ENCODE peak calls at places on chromosomes 6 and 20, in nine cellular contexts. C, O, N, K, P, G, U, B and A are unnamed samples.

GRCh38 chr6:2819115-2819514 is 22.5 kb downstream of the SERPINB1 start:
- DNase-seq in B (no peak), G (no peak), K (no peak), O (no peak), U (no peak), P (no peak), C (no peak), N (no peak), A (no peak)

GRCh38 chr6:41723936-41724637 is 11.3 kb downstream of the TFEB start:
- DNase-seq in G (no peak), B (no peak), O (no peak), N (no peak), P (no peak), C (no peak), K (no peak), U (no peak), A (no peak)

GRCh38 chr6:68967549-68968300 is 332.6 kb downstream of the ADGRB3 start:
- DNase-seq in C (peak), B (peak), P (peak), U (peak), O (peak), G (peak), K (peak), N (peak), A (peak)

GRCh38 chr6:138161118-138161433 is 663 bp upstream of the ARFGEF3 start:
- DNase-seq in K (no peak), G (no peak), N (no peak), C (no peak), B (no peak), U (no peak), P (no peak), O (no peak), A (no peak)

GRCh38 chr6:78910611-78911134 is 43.3 kb downstream of the IRAK1BP1 start:
- DNase-seq in B (peak), N (peak), P (peak), K (peak), G (no peak), C (no peak), O (no peak), U (no peak), A (peak)

GRCh38 chr6:19803331-19804330 is 33.5 kb upstream of the ID4 start:
- DNase-seq in B (no peak), P (peak), O (no peak), K (peak), N (no peak), G (no peak), U (no peak), C (no peak), A (no peak)

GRCh38 chr20:2873747-2874041 is 413 bp downstream of the PTPRA start:
- DNase-seq in G (no peak), B (peak), C (peak), K (no peak), O (no peak), P (peak), U (peak), N (peak), A (peak)

GRCh38 chr6:121759370-121759769 is 323.9 kb downstream of the GJA1 start:
- DNase-seq in U (no peak), K (no peak), B (no peak), O (no peak), N (no peak), C (no peak), G (no peak), P (no peak), A (no peak)

GRCh38 chr6:125477141-125477540 is 175.4 kb upstream of the HDDC2 start:
- DNase-seq in G (no peak), C (no peak), U (no peak), B (no peak), N (no peak), K (no peak), P (no peak), O (no peak), A (no peak)

GRCh38 chr6:167580512-167580911 is 246.2 kb upstream of the AFDN start:
- DNase-seq in P (no peak), N (no peak), B (no peak), K (no peak), G (no peak), U (no peak), O (no peak), C (no peak), A (no peak)

GRCh38 chr6:101294676-101295075 is 98.8 kb upstream of the GRIK2 start:
- DNase-seq in N (no peak), K (peak), O (no peak), G (no peak), B (no peak), U (no peak), P (peak), C (no peak), A (no peak)

GRCh38 chr6:51432481-51432880 is 613.8 kb downstream of the TFAP2B start:
- DNase-seq in B (no peak), K (no peak), P (no peak), N (no peak), U (no peak), C (no peak), O (no peak), G (no peak), A (no peak)

GRCh38 chr6:144286503-144287393 is 1.6 kb downstream of the UTRN start:
- DNase-seq in G (no peak), N (peak), U (peak), B (peak), C (peak), P (peak), O (peak), K (peak), A (peak)

GRCh38 chr20:62031462-62032092 is 34.1 kb downstream of the TAF4 start:
- DNase-seq in C (no peak), U (no peak), B (no peak), N (no peak), O (no peak), K (no peak), G (no peak), P (no peak), A (no peak)

GRCh38 chr6:170116643-170117042 is 174.2 kb downstream of the DLL1 start:
- DNase-seq in O (no peak), B (no peak), N (no peak), C (no peak), P (no peak), K (no peak), U (no peak), G (no peak), A (no peak)

GRCh38 chr6:113995632-113996031 is 24.7 kb upstream of the HDAC2 start:
- DNase-seq in U (peak), N (peak), B (no peak), P (peak), C (peak), K (peak), G (peak), O (no peak), A (no peak)

GRCh38 chr20:4406627-4407026 is 315.1 kb upstream of the PRND start:
- DNase-seq in P (peak), O (no peak), C (no peak), B (no peak), K (peak), G (no peak), N (no peak), U (no peak), A (no peak)

GRCh38 chr6:142045380-142046270 is 87.1 kb upstream of the GJE1 start:
- DNase-seq in U (no peak), K (peak), G (no peak), C (no peak), O (no peak), N (no peak), B (no peak), P (peak), A (no peak)

GRCh38 chr6:15427360-15428070 is 181.6 kb downstream of the JARID2 start:
- DNase-seq in C (no peak), U (no peak), B (no peak), N (no peak), P (no peak), O (no peak), K (peak), G (no peak), A (no peak)